ENCODE peak calls at places on chromosomes 6 and 20, in six cellular contexts. J is breast epithelium, K is Calu3, T is pancreas, Z is cardiac muscle cell, C is K562. R is an unnamed sample.

GRCh38 chr6:40671338-40672050 is 84.3 kb upstream of the LRFN2 start:
- DNase-seq in T (peak; percentile 4), K (no peak), C (no peak), Z (no peak), J (no peak), R (no peak)

GRCh38 chr6:29561091-29561490 is 1.6 kb upstream of the UBD start:
- DNase-seq in C (no peak), J (no peak), T (no peak), Z (no peak), K (peak; percentile 15), R (no peak)

GRCh38 chr20:58019850-58020625 is 208.4 kb downstream of the ANKRD60 start:
- DNase-seq in K (no peak), C (no peak), J (no peak), T (no peak), Z (no peak), R (no peak)

GRCh38 chr6:84360039-84360438 is 132.6 kb upstream of the CEP162 start:
- DNase-seq in C (no peak), J (no peak), T (no peak), Z (no peak), K (no peak), R (no peak)

GRCh38 chr6:31079656-31080261 is 32.6 kb downstream of the C6orf15 start:
- DNase-seq in T (peak; percentile 51), Z (peak; percentile 73), J (peak; percentile 60), K (peak; percentile 89), C (peak; percentile 66), R (peak; percentile 69)

GRCh38 chr6:124131259-124131658 is 327.6 kb downstream of the NKAIN2 start:
- DNase-seq in Z (peak; percentile 43), J (no peak), C (no peak), T (no peak), K (peak; percentile 10), R (no peak)

GRCh38 chr20:21185849-21186248 is 60.0 kb downstream of the KIZ start:
- DNase-seq in K (no peak), T (no peak), C (no peak), J (no peak), Z (no peak), R (no peak)

GRCh38 chr6:147707524-147707923 is 199.0 kb downstream of the SAMD5 start:
- DNase-seq in Z (no peak), K (no peak), T (no peak), C (no peak), J (no peak), R (no peak)

GRCh38 chr6:110814488-110815259 is 595 bp downstream of the CDK19 start:
- DNase-seq in J (peak; percentile 53), T (peak; percentile 36), K (peak; percentile 51), Z (peak; percentile 58), C (peak; percentile 59), R (peak; percentile 36)

DNA sequence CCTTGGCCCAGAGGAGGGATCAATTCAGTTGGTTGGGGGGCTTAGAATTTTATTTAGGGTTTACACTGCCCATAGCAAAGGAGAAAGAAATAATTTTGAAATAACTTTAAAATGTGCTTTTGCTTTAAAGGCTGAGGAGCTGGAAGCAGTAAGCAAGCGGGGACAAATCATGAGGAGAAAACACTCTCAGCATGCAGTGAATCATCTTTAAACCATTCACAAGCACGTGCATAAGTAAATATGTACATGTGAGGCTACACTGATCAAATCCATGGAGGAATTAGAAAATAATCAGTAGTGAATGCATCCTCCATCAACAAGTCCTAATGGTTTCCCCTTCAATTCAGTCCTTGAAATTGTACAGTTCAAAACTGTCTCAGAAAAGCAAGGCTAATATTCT is 181.0 kb downstream of the MTFR2 start:
- DNase-seq in T (no peak), K (no peak), Z (peak; percentile 81), C (no peak), J (no peak), R (no peak)
- TF ChIP-seq CTCF in T (no peak), K (no peak), Z (no peak), C (no peak), J (no peak), R (no peak)

GRCh38 chr20:24782221-24782620 is 166.8 kb upstream of the CST7 start:
- DNase-seq in T (no peak), K (no peak), C (no peak), J (peak; percentile 12), Z (no peak), R (no peak)

GRCh38 chr20:24785141-24785924 is 163.7 kb upstream of the CST7 start:
- DNase-seq in T (no peak), K (no peak), C (no peak), J (no peak), Z (peak; percentile 54), R (peak; percentile 29)

GRCh38 chr20:24784607-24785006 is 164.5 kb upstream of the CST7 start:
- DNase-seq in J (no peak), Z (no peak), K (no peak), C (no peak), T (no peak), R (no peak)

GRCh38 chr20:24782801-24783630 is 166.1 kb upstream of the CST7 start:
- DNase-seq in C (peak; percentile 12), J (no peak), Z (no peak), T (no peak), K (no peak), R (no peak)

GRCh38 chr20:24783631-24784492 is 165.2 kb upstream of the CST7 start:
- DNase-seq in T (no peak), J (no peak), C (no peak), Z (no peak), K (peak; percentile 0), R (no peak)
- TF ChIP-seq CTCF in T (no peak), J (no peak), C (no peak), Z (no peak), K (no peak), R (no peak)

GRCh38 chr6:168045141-168045691 is 33.8 kb downstream of the FRMD1 start:
- DNase-seq in K (no peak), Z (no peak), J (no peak), C (peak; percentile 35), T (no peak), R (no peak)
- TF ChIP-seq CTCF in K (no peak), Z (no peak), J (no peak), C (peak; percentile 34), T (no peak), R (no peak)

DNA sequence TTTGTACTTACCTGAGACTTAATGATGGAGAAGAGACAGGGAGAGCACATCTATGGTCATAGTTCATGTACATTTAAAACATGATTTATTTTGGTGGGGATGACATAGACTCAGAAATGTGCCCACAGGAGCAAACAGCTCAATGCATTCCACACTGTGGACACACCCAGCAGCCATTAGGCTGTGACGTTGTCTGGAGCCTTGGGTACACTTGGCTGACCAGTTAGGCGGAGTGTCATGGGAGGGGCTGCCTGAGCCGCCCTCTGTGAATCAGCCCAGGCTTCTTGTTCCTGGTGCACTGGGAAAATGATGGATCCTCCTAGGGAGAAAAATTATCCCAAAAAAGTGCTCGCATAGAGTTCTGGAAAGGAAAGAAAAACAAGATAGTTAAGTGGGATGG is 231.0 kb upstream of the GMDS start:
- DNase-seq in K (peak; percentile 55), C (no peak), T (no peak), Z (no peak), J (no peak), R (no peak)
- TF ChIP-seq CTCF in K (no peak), C (no peak), T (no peak), Z (no peak), J (no peak), R (no peak)

GRCh38 chr6:82348130-82348529 is 15.5 kb upstream of the TPBG start:
- DNase-seq in C (peak; percentile 13), J (no peak), Z (no peak), K (no peak), T (no peak), R (no peak)
- TF ChIP-seq CTCF in C (peak; percentile 36), J (no peak), Z (no peak), K (no peak), T (no peak), R (no peak)

GRCh38 chr20:41376349-41376748 is 9.7 kb upstream of the EMILIN3 start:
- DNase-seq in K (no peak), T (no peak), Z (no peak), J (no peak), C (no peak), R (no peak)

GRCh38 chr20:41375846-41376245 is 9.2 kb upstream of the EMILIN3 start:
- DNase-seq in T (no peak), C (no peak), Z (no peak), J (no peak), K (no peak), R (no peak)

GRCh38 chr20:41377275-41377674 is 10.7 kb upstream of the EMILIN3 start:
- DNase-seq in K (no peak), T (no peak), Z (no peak), J (no peak), C (no peak), R (no peak)

GRCh38 chr20:41380551-41381262 is 14.1 kb upstream of the EMILIN3 start:
- DNase-seq in C (no peak), K (no peak), J (no peak), Z (no peak), T (no peak), R (no peak)
- TF ChIP-seq CTCF in C (no peak), K (no peak), J (no peak), Z (no peak), T (no peak), R (no peak)

GRCh38 chr6:14553515-14553914 is 435.9 kb downstream of the CD83 start:
- DNase-seq in T (no peak), C (no peak), Z (no peak), K (no peak), J (no peak), R (no peak)

GRCh38 chr6:14550817-14551216 is 433.2 kb downstream of the CD83 start:
- DNase-seq in K (no peak), C (no peak), Z (peak; percentile 15), T (no peak), J (no peak), R (no peak)

GRCh38 chr6:14550410-14550809 is 432.8 kb downstream of the CD83 start:
- DNase-seq in J (no peak), C (no peak), Z (no peak), T (no peak), K (no peak), R (no peak)

GRCh38 chr6:14555804-14556203 is 438.2 kb downstream of the CD83 start:
- DNase-seq in C (no peak), T (no peak), J (no peak), K (no peak), Z (no peak), R (no peak)

DNA sequence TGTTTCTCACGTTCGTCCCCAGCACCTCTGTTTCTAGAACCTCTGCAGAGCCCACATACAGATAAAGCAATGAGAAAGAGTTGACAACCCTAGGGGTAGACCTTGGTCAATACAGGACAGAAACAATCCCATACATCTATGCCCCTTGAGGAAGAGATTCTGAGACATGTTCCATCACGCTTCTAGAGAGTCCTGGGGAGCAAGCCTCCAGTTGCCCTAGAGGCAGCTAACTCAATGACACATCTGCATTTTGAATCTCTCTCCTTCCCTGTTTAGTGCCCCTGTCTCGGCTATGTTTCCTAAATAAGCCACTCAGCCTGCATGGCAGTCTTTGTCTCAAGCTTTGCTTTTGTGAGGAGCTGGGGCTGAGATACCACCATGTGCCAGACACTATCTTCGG is 435.3 kb downstream of the CD83 start:
- DNase-seq in J (no peak), C (no peak), K (no peak), T (no peak), Z (no peak), R (no peak)
- TF ChIP-seq CTCF in J (no peak), C (no peak), K (no peak), T (no peak), Z (no peak), R (no peak)

GRCh38 chr6:67933278-67933677 is 701.8 kb upstream of the ADGRB3 start:
- DNase-seq in Z (no peak), T (no peak), K (no peak), J (no peak), C (no peak), R (no peak)
- TF ChIP-seq CTCF in Z (no peak), T (no peak), K (no peak), J (no peak), C (peak; percentile 47), R (no peak)

GRCh38 chr20:62516345-62516744 is 40.5 kb upstream of the GATA5 start:
- DNase-seq in C (peak; percentile 72), J (no peak), K (peak; percentile 75), T (no peak), Z (no peak), R (no peak)
- TF ChIP-seq CTCF in C (peak; percentile 78), J (no peak), K (peak; percentile 66), T (peak; percentile 11), Z (peak; percentile 11), R (no peak)

R was measured in dorsolateral prefrontal cortex.